ENCODE peak calls at places on chromosomes 2 and 18, in ten cellular contexts. D is adrenal gland; L is GM06990; S is CD8-positive, alpha-beta memory T cell; Z is fibroblast of lung; A is NT2/D1; G is bronchial epithelial cell; P is neuronal stem cell; Y is left lung; M is suprapubic skin. V is an unnamed sample.

GRCh38 chr18:43129946-43130523 is 14.6 kb upstream of the RIT2 start:
- DNase-seq in Y (no peak), M (no peak), D (no peak), A (no peak), L (no peak), P (no peak), G (no peak), Z (peak; percentile 27), S (no peak), V (peak; percentile 13)

GRCh38 chr18:24055878-24056277 is 41.3 kb downstream of the TTC39C start:
- DNase-seq in Y (no peak), M (no peak), A (no peak), G (no peak), P (no peak), S (no peak), D (no peak), Z (no peak), L (no peak), V (no peak)

GRCh38 chr2:217618744-217619143 is 384.1 kb downstream of the TNS1 start:
- DNase-seq in P (no peak), M (no peak), G (no peak), A (no peak), S (no peak), Z (no peak), L (no peak), D (no peak), Y (no peak), V (no peak)

GRCh38 chr18:79580481-79581171 is 99.0 kb upstream of the CTDP1 start:
- DNase-seq in Y (peak; percentile 22), G (no peak), S (no peak), A (no peak), M (peak; percentile 71), L (no peak), Z (no peak), P (no peak), D (no peak), V (no peak)

GRCh38 chr2:12935726-12936125 is 219.0 kb downstream of the TRIB2 start:
- DNase-seq in G (no peak), S (no peak), Y (no peak), Z (no peak), M (no peak), P (no peak), L (no peak), D (no peak), A (no peak), V (no peak)

GRCh38 chr18:38790303-38790702 is 1224.7 kb upstream of the CELF4 start:
- DNase-seq in D (no peak), G (peak; percentile 23), Z (no peak), L (no peak), Y (no peak), A (no peak), S (no peak), P (no peak), M (no peak), V (no peak)

GRCh38 chr2:131104487-131105155 is 515 bp upstream of the PLEKHB2 start:
- DNase-seq in P (no peak), Y (peak; percentile 80), L (no peak), D (peak; percentile 83), M (peak; percentile 89), Z (peak; percentile 85), G (peak; percentile 75), A (peak; percentile 44), S (peak; percentile 69), V (no peak)

GRCh38 chr2:127003028-127003800 is 103.7 kb downstream of the BIN1 start:
- DNase-seq in Z (no peak), S (no peak), P (no peak), Y (no peak), D (no peak), G (no peak), L (no peak), A (no peak), M (no peak), V (no peak)

GRCh38 chr2:14633451-14634211 is 1.1 kb downstream of the LRATD1 start:
- DNase-seq in G (no peak), S (no peak), D (no peak), A (no peak), Y (no peak), L (no peak), Z (no peak), P (peak; percentile 29), M (no peak), V (no peak)

GRCh38 chr2:189142893-189143759 is 36.4 kb downstream of the COL5A2 start:
- DNase-seq in S (peak; percentile 39), L (peak; percentile 4), M (no peak), D (peak; percentile 57), Y (no peak), G (peak; percentile 70), P (peak; percentile 39), A (peak; percentile 51), Z (peak; percentile 54), V (peak; percentile 33)

GRCh38 chr2:171409436-171409971 is 24.3 kb downstream of the METTL8 start:
- DNase-seq in Z (no peak), P (no peak), A (peak; percentile 15), L (no peak), M (no peak), Y (no peak), S (no peak), G (no peak), D (no peak), V (no peak)

GRCh38 chr2:148253716-148254115 is 232.8 kb downstream of the MBD5 start:
- DNase-seq in L (peak; percentile 7), G (peak; percentile 65), M (no peak), D (no peak), P (no peak), A (no peak), S (no peak), Z (peak; percentile 7), Y (no peak), V (peak; percentile 44)

GRCh38 chr2:29196792-29197788 is 81.9 kb downstream of the CLIP4 start:
- DNase-seq in D (peak; percentile 74), Z (peak; percentile 62), L (peak; percentile 15), P (peak; percentile 72), S (peak; percentile 55), G (peak; percentile 48), A (peak; percentile 72), M (no peak), Y (peak; percentile 61), V (peak; percentile 83)

GRCh38 chr2:102708847-102709559 is 52.8 kb upstream of the TMEM182 start:
- DNase-seq in Y (no peak), S (no peak), A (no peak), D (no peak), G (peak; percentile 86), P (no peak), M (no peak), L (no peak), Z (peak; percentile 30), V (no peak)

GRCh38 chr2:239983004-239983778 is 42.0 kb downstream of the NDUFA10 start:
- DNase-seq in Y (no peak), M (no peak), A (no peak), P (no peak), D (no peak), S (no peak), Z (no peak), L (no peak), G (no peak), V (no peak)
- H3K36me3 ChIP-seq in Y (no peaks in the 10 kb centered on the region), M (peaks cover 65% of the 10 kb centered on the region), A (peaks cover 74% of the 10 kb centered on the region), P (peaks cover 74% of the 10 kb centered on the region), D (no peaks in the 10 kb centered on the region), S (peaks cover 11% of the 10 kb centered on the region), Z (peaks cover 9% of the 10 kb centered on the region), L (peaks cover 18% of the 10 kb centered on the region), G (peaks cover 10% of the 10 kb centered on the region), V (peaks cover 39% of the 10 kb centered on the region)

DNA sequence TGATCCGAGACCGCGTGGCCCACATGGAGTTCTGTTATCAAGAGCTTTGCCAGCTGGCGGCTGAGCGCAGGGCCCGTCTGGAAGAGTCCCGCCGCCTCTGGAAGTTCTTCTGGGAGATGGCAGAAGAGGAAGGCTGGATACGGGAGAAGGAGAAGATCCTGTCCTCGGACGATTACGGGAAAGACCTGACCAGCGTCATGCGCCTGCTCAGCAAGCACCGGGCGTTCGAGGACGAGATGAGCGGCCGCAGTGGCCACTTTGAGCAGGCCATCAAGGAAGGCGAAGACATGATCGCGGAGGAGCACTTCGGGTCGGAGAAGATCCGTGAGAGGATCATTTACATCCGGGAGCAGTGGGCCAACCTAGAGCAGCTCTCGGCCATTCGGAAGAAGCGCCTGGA is 94.5 kb upstream of the EML6 start:
- DNase-seq in A (no peak), Z (no peak), M (no peak), G (no peak), D (no peak), Y (no peak), S (no peak), P (no peak), L (no peak), V (no peak)
- H3K36me3 ChIP-seq in A (peaks cover 92% of the 10 kb centered on the region), Z (peaks cover 40% of the 10 kb centered on the region), M (peaks cover 90% of the 10 kb centered on the region), G (peaks cover 56% of the 10 kb centered on the region), D (no peaks in the 10 kb centered on the region), Y (no peaks in the 10 kb centered on the region), S (peaks cover 82% of the 10 kb centered on the region), P (peaks cover 98% of the 10 kb centered on the region), L (peaks cover 53% of the 10 kb centered on the region), V (peaks cover 72% of the 10 kb centered on the region)

GRCh38 chr18:70022636-70023035 is 75.0 kb upstream of the CD226 start:
- DNase-seq in L (no peak), M (no peak), D (no peak), Z (no peak), A (no peak), G (no peak), Y (no peak), S (no peak), P (no peak), V (no peak)

GRCh38 chr18:70024088-70024487 is 76.4 kb upstream of the CD226 start:
- DNase-seq in M (no peak), A (no peak), L (no peak), Z (no peak), D (no peak), S (no peak), G (no peak), Y (no peak), P (no peak), V (no peak)

GRCh38 chr18:70025580-70025979 is 77.9 kb upstream of the CD226 start:
- DNase-seq in G (no peak), L (no peak), S (no peak), M (no peak), Z (no peak), A (no peak), D (no peak), P (no peak), Y (no peak), V (no peak)

GRCh38 chr18:70028084-70028483 is 80.4 kb upstream of the CD226 start:
- DNase-seq in D (no peak), M (no peak), Z (no peak), P (no peak), G (no peak), S (no peak), Y (no peak), A (no peak), L (no peak), V (no peak)

DNA sequence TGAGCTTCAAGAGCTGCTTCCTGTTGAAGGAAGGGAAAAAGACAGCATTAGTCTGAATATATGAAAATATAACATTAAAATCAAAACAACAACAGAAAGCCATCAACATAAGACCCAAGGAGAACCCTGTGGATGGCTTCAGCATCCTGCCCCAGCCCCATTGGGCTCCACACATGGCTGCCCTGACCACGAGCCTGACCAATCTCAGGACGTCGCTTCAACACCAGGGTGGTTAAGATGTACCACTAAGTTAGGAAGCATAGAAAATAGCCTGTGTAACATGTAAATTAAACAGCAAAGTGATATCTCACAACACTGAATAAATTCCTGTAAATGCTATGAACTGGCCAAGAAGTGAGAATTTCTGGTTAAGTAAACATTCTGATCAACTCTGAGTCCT is 77.2 kb upstream of the CD226 start:
- DNase-seq in D (no peak), S (no peak), M (no peak), L (no peak), Z (no peak), G (no peak), P (no peak), Y (no peak), A (no peak), V (no peak)
- H3K36me3 ChIP-seq in D (no peaks in the 10 kb centered on the region), S (peaks cover 6% of the 10 kb centered on the region), M (peaks cover 48% of the 10 kb centered on the region), L (peaks cover 10% of the 10 kb centered on the region), Z (peaks cover 3% of the 10 kb centered on the region), G (peaks cover 13% of the 10 kb centered on the region), P (peaks cover 74% of the 10 kb centered on the region), Y (no peaks in the 10 kb centered on the region), A (peaks cover 2% of the 10 kb centered on the region), V (no peaks in the 10 kb centered on the region)

GRCh38 chr2:120984046-120984445 is 248.4 kb downstream of the GLI2 start:
- DNase-seq in L (no peak), Y (no peak), Z (no peak), G (no peak), A (no peak), D (no peak), P (no peak), M (no peak), S (no peak), V (no peak)
- H3K36me3 ChIP-seq in L (no peaks in the 10 kb centered on the region), Y (no peaks in the 10 kb centered on the region), Z (peaks cover 9% of the 10 kb centered on the region), G (no peaks in the 10 kb centered on the region), A (peaks cover 79% of the 10 kb centered on the region), D (no peaks in the 10 kb centered on the region), P (peaks cover 94% of the 10 kb centered on the region), M (peaks cover 48% of the 10 kb centered on the region), S (no peaks in the 10 kb centered on the region), V (no peaks in the 10 kb centered on the region)

V was measured in BE2C.